ENCODE peak calls at places on chromosomes 5 and 9, in six cellular contexts. One of them, this sample, is unnamed.

GRCh38 chr5:133469252-133469651 is 143.1 kb downstream of the FSTL4 start:
- DNase-seq in A549: no peak
- DNase-seq in tibial nerve: no peak
- DNase-seq in stomach: no peak
- DNase-seq in H1: no peak
- DNase-seq in heart left ventricle: no peak
- DNase-seq in this sample: peak

GRCh38 chr9:25700430-25700829 is 22.2 kb upstream of the TUSC1 start:
- DNase-seq in A549: no peak
- DNase-seq in tibial nerve: no peak
- DNase-seq in stomach: no peak
- DNase-seq in H1: no peak
- DNase-seq in heart left ventricle: no peak
- DNase-seq in this sample: no peak

GRCh38 chr5:151896041-151896691 is 28.5 kb downstream of the GLRA1 start:
- DNase-seq in A549: no peak
- DNase-seq in tibial nerve: no peak
- DNase-seq in stomach: no peak
- DNase-seq in H1: no peak
- DNase-seq in heart left ventricle: no peak
- DNase-seq in this sample: no peak

GRCh38 chr9:109010676-109011655 is 2.3 kb downstream of the CTNNAL1 start:
- DNase-seq in A549: peak
- DNase-seq in tibial nerve: no peak
- DNase-seq in stomach: no peak
- DNase-seq in H1: no peak
- DNase-seq in heart left ventricle: no peak
- DNase-seq in this sample: no peak

GRCh38 chr9:113886933-113887332 is 10.8 kb downstream of the ZNF618 start:
- DNase-seq in A549: no peak
- DNase-seq in tibial nerve: no peak
- DNase-seq in stomach: no peak
- DNase-seq in H1: peak
- DNase-seq in heart left ventricle: no peak
- DNase-seq in this sample: no peak

GRCh38 chr9:81182421-81182820 is 506.9 kb downstream of the TLE1 start:
- DNase-seq in A549: no peak
- DNase-seq in tibial nerve: no peak
- DNase-seq in stomach: no peak
- DNase-seq in H1: no peak
- DNase-seq in heart left ventricle: no peak
- DNase-seq in this sample: no peak

GRCh38 chr5:68369436-68370125 is 154.0 kb downstream of the PIK3R1 start:
- DNase-seq in A549: no peak
- DNase-seq in tibial nerve: no peak
- DNase-seq in stomach: no peak
- DNase-seq in H1: no peak
- DNase-seq in heart left ventricle: no peak
- DNase-seq in this sample: no peak

GRCh38 chr9:88400021-88400420 is 11.8 kb downstream of the SPIN1 start:
- DNase-seq in A549: no peak
- DNase-seq in tibial nerve: no peak
- DNase-seq in stomach: no peak
- DNase-seq in H1: peak
- DNase-seq in heart left ventricle: no peak
- DNase-seq in this sample: no peak

GRCh38 chr9:7402704-7403389 is 396.7 kb downstream of the DMAC1 start:
- DNase-seq in A549: no peak
- DNase-seq in tibial nerve: no peak
- DNase-seq in stomach: no peak
- DNase-seq in H1: no peak
- DNase-seq in heart left ventricle: no peak
- DNase-seq in this sample: no peak

GRCh38 chr5:161546463-161547301 is at the start of gene GABRB2:
- DNase-seq in A549: no peak
- DNase-seq in tibial nerve: peak
- DNase-seq in stomach: peak
- DNase-seq in H1: peak
- DNase-seq in heart left ventricle: peak
- DNase-seq in this sample: peak

GRCh38 chr5:859798-860296 is 9.1 kb upstream of the ZDHHC11 start:
- DNase-seq in A549: no peak
- DNase-seq in tibial nerve: no peak
- DNase-seq in stomach: no peak
- DNase-seq in H1: no peak
- DNase-seq in heart left ventricle: peak
- DNase-seq in this sample: no peak

GRCh38 chr9:134571946-134572914 is 69.4 kb upstream of the COL5A1 start:
- DNase-seq in A549: no peak
- DNase-seq in tibial nerve: no peak
- DNase-seq in stomach: peak
- DNase-seq in H1: peak
- DNase-seq in heart left ventricle: peak
- DNase-seq in this sample: peak

GRCh38 chr9:88678008-88678407 is 143.0 kb downstream of the NXNL2 start:
- DNase-seq in A549: no peak
- DNase-seq in tibial nerve: no peak
- DNase-seq in stomach: no peak
- DNase-seq in H1: no peak
- DNase-seq in heart left ventricle: no peak
- DNase-seq in this sample: no peak

GRCh38 chr5:112684737-112685136 is 52.9 kb upstream of the APC start:
- DNase-seq in A549: no peak
- DNase-seq in tibial nerve: no peak
- DNase-seq in stomach: no peak
- DNase-seq in H1: no peak
- DNase-seq in heart left ventricle: no peak
- DNase-seq in this sample: no peak

GRCh38 chr5:38154615-38155204 is 103.6 kb upstream of the EGFLAM start:
- DNase-seq in A549: no peak
- DNase-seq in tibial nerve: no peak
- DNase-seq in stomach: no peak
- DNase-seq in H1: no peak
- DNase-seq in heart left ventricle: no peak
- DNase-seq in this sample: no peak

GRCh38 chr5:124231794-124232193 is 514.6 kb downstream of the ZNF608 start:
- DNase-seq in A549: no peak
- DNase-seq in tibial nerve: no peak
- DNase-seq in stomach: no peak
- DNase-seq in H1: no peak
- DNase-seq in heart left ventricle: no peak
- DNase-seq in this sample: no peak

GRCh38 chr9:73847536-73847935 is 649.6 kb upstream of the RORB start:
- DNase-seq in A549: no peak
- DNase-seq in tibial nerve: no peak
- DNase-seq in stomach: no peak
- DNase-seq in H1: no peak
- DNase-seq in heart left ventricle: no peak
- DNase-seq in this sample: no peak

GRCh38 chr5:35438288-35438687 is 179.4 kb upstream of the SPEF2 start:
- DNase-seq in A549: no peak
- DNase-seq in tibial nerve: no peak
- DNase-seq in stomach: no peak
- DNase-seq in H1: no peak
- DNase-seq in heart left ventricle: no peak
- DNase-seq in this sample: no peak

GRCh38 chr5:16983022-16983639 is 47.0 kb upstream of the MYO10 start:
- DNase-seq in A549: no peak
- DNase-seq in tibial nerve: no peak
- DNase-seq in stomach: no peak
- DNase-seq in H1: no peak
- DNase-seq in heart left ventricle: no peak
- DNase-seq in this sample: peak

DNA sequence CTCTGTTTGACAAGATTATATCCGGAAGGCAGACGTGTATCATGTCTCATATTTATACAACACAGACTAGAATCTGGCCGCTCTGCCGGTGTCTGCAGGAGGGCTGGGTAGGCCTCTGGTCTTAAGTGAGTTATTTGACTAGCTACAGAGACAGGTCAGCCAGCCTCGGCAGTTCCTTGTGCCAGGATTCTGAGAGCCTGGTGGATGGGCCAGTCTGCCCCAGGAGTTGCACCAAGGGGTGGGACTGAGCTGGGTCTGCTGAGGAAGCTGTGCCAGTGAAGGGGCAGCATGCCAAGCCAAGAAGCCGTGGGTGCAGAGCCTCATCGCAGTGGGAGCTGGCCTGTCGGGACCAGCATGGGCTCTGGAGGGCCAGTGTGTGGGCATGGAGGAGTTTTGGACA is 7.1 kb downstream of the SNX18 start:
- DNase-seq in A549: no peak
- DNase-seq in tibial nerve: no peak
- DNase-seq in stomach: peak
- DNase-seq in H1: no peak
- DNase-seq in heart left ventricle: peak
- DNase-seq in this sample: no peak
- H3K4me3 ChIP-seq in A549: no peak
- H3K4me3 ChIP-seq in tibial nerve: no peak
- H3K4me3 ChIP-seq in stomach: peak
- H3K4me3 ChIP-seq in H1: no peak
- H3K4me3 ChIP-seq in heart left ventricle: no peak
- H3K4me3 ChIP-seq in this sample: no peak

GRCh38 chr9:136136526-136136925 is 17.9 kb upstream of the TMEM250 start:
- DNase-seq in A549: no peak
- DNase-seq in tibial nerve: no peak
- DNase-seq in stomach: no peak
- DNase-seq in H1: no peak
- DNase-seq in heart left ventricle: no peak
- DNase-seq in this sample: no peak

GRCh38 chr9:136140966-136141365 is 22.3 kb upstream of the TMEM250 start:
- DNase-seq in A549: no peak
- DNase-seq in tibial nerve: no peak
- DNase-seq in stomach: no peak
- DNase-seq in H1: no peak
- DNase-seq in heart left ventricle: no peak
- DNase-seq in this sample: no peak

GRCh38 chr9:136140046-136140445 is 21.4 kb upstream of the TMEM250 start:
- DNase-seq in A549: no peak
- DNase-seq in tibial nerve: no peak
- DNase-seq in stomach: no peak
- DNase-seq in H1: no peak
- DNase-seq in heart left ventricle: no peak
- DNase-seq in this sample: no peak

GRCh38 chr9:136137321-136138054 is 18.8 kb upstream of the TMEM250 start:
- DNase-seq in A549: no peak
- DNase-seq in tibial nerve: no peak
- DNase-seq in stomach: peak
- DNase-seq in H1: no peak
- DNase-seq in heart left ventricle: peak
- DNase-seq in this sample: no peak

DNA sequence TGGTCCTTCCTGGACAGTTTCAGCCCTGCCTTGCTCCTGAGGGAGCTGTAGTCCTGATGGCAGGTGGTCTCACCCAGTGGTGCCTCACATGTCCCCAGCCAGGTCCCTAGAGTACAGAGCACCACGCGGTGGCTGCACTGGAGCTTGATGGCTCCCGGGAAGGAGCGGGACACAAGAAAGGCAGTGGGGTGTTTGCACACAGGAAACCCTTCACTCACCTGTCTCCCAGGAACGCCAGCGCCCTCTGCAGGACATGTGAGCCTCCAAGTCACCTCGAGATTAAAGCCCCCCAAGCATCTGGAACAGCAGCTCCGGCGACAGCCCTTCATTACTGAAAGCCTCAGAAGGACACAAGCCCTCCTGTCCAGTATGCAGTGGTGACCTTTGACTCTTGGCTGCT is 19.9 kb upstream of the TMEM250 start:
- DNase-seq in A549: no peak
- DNase-seq in tibial nerve: no peak
- DNase-seq in stomach: no peak
- DNase-seq in H1: peak
- DNase-seq in heart left ventricle: no peak
- DNase-seq in this sample: no peak
- TF ChIP-seq CTCF in A549: peak
- TF ChIP-seq CTCF in tibial nerve: no peak
- TF ChIP-seq CTCF in stomach: no peak
- TF ChIP-seq CTCF in H1: peak
- TF ChIP-seq CTCF in heart left ventricle: no peak
- TF ChIP-seq CTCF in this sample: no peak

DNA sequence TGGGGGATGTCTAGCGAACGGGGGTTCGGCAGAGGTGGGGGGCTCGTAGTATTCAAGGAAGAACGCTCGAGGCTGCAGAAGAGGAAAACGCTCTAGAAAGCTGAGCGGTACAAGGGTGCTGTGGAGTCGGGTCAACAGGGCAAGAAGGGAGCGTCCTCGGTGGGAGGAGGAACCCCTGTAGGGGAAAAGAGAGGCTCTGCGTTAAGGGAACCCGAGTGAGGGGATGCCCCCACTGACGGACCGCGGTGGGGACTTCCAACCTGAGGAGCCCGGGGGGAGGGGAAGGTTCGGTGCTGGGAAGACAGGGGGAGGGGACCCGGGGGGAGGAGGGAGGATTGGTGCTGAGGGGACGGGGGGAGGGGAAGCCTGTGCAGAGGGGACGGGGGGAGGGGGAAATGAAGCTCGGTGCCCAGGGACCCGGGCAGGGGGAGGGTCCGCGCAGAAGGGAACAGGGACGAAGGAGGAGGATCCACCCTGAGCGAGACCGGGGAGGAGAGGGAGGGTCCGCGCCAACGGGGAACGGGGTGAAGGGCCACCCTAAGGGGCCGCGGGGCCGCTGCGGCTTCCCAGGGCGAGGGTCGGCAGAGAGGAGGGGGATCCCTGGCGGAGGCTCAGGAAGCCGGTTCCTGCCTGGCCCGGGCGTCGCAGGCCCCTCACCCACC is 621 bp downstream of the NR6A1 start:
- DNase-seq in A549: peak
- DNase-seq in tibial nerve: no peak
- DNase-seq in stomach: no peak
- DNase-seq in H1: no peak
- DNase-seq in heart left ventricle: peak
- DNase-seq in this sample: no peak
- TF ChIP-seq POLR2A in A549: no peak
- TF ChIP-seq POLR2A in tibial nerve: no peak
- TF ChIP-seq POLR2A in stomach: no peak
- TF ChIP-seq POLR2A in H1: no peak
- TF ChIP-seq POLR2A in heart left ventricle: no peak
- TF ChIP-seq POLR2A in this sample: no peak

DNA sequence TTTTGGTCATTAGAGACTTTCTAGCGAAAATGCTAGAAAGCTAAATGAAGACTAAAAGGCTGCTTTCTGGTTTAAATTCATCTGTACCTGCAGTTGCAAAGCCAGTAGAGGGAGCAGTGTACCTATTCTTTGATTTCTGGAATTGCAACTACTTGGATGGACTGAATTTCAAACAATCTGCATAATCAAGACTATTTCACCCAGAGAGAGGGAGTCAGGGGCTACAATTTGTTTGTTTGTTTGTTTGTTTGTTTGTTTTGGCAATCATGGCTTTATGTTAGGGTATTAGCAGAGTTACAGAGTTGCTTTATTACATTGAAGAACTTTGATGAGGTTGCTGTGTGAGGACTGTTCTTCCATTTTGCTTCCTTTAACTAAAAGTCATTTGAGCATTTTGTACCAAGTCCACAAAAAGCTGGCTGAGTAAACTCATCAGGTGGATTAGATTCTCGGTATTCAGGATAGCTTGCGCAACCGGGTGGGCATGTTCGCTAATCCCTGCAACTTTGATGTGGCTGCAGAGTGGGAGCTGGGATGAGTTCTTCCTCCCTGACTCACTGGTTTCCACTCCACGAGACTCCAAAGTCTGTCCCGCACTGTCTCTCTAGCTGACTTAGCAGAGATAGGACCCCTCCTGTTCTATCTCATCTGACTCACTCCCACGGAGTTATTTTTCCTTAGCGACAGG is 80.0 kb upstream of the TUT7 start:
- DNase-seq in A549: peak
- DNase-seq in tibial nerve: no peak
- DNase-seq in stomach: no peak
- DNase-seq in H1: no peak
- DNase-seq in heart left ventricle: no peak
- DNase-seq in this sample: peak
- H3K4me3 ChIP-seq in A549: no peak
- H3K4me3 ChIP-seq in tibial nerve: no peak
- H3K4me3 ChIP-seq in stomach: no peak
- H3K4me3 ChIP-seq in H1: no peak
- H3K4me3 ChIP-seq in heart left ventricle: no peak
- H3K4me3 ChIP-seq in this sample: no peak